ENCODE peak calls at places on chromosomes 2 and 18, in seven cellular contexts. One of them, this sample, is unnamed. For H3K4me1 and H3K36me3, the result is how much of the 10 kb centered on the place peaks cover.

GRCh38 chr18:9362869-9363268 is 28.3 kb downstream of the TWSG1 start:
- DNase-seq in CD4-positive, alpha-beta memory T cell: no peak
- DNase-seq in lung: no peak
- DNase-seq in body of pancreas: no peak
- DNase-seq in heart left ventricle: no peak
- DNase-seq in aorta: no peak
- DNase-seq in PC-3: peak
- DNase-seq in this sample: no peak

GRCh38 chr2:8659092-8659734 is 22.6 kb upstream of the ID2 start:
- DNase-seq in CD4-positive, alpha-beta memory T cell: no peak
- DNase-seq in PC-3: no peak
- DNase-seq in aorta: no peak
- DNase-seq in heart left ventricle: no peak
- DNase-seq in lung: no peak
- DNase-seq in body of pancreas: no peak
- DNase-seq in this sample: no peak

GRCh38 chr18:21330122-21330701 is 88.2 kb downstream of the GREB1L start:
- DNase-seq in heart left ventricle: no peak
- DNase-seq in CD4-positive, alpha-beta memory T cell: no peak
- DNase-seq in lung: no peak
- DNase-seq in aorta: no peak
- DNase-seq in body of pancreas: no peak
- DNase-seq in PC-3: peak
- DNase-seq in this sample: no peak

GRCh38 chr2:168212167-168212566 is 35.2 kb downstream of the STK39 start:
- DNase-seq in aorta: no peak
- DNase-seq in CD4-positive, alpha-beta memory T cell: no peak
- DNase-seq in lung: no peak
- DNase-seq in PC-3: no peak
- DNase-seq in body of pancreas: no peak
- DNase-seq in heart left ventricle: no peak
- DNase-seq in this sample: no peak

GRCh38 chr18:63177822-63178525 is 141.6 kb downstream of the BCL2 start:
- DNase-seq in PC-3: no peak
- DNase-seq in heart left ventricle: no peak
- DNase-seq in lung: no peak
- DNase-seq in body of pancreas: peak
- DNase-seq in aorta: no peak
- DNase-seq in CD4-positive, alpha-beta memory T cell: no peak
- DNase-seq in this sample: no peak

GRCh38 chr2:43123056-43123455 is 103.3 kb downstream of the ZFP36L2 start:
- DNase-seq in CD4-positive, alpha-beta memory T cell: no peak
- DNase-seq in PC-3: no peak
- DNase-seq in body of pancreas: no peak
- DNase-seq in heart left ventricle: peak
- DNase-seq in aorta: peak
- DNase-seq in lung: no peak
- DNase-seq in this sample: no peak

GRCh38 chr18:2851771-2852170 is 5.0 kb downstream of the EMILIN2 start:
- DNase-seq in body of pancreas: no peak
- DNase-seq in aorta: no peak
- DNase-seq in PC-3: no peak
- DNase-seq in lung: no peak
- DNase-seq in CD4-positive, alpha-beta memory T cell: no peak
- DNase-seq in heart left ventricle: no peak
- DNase-seq in this sample: no peak

GRCh38 chr18:36323421-36323820 is 25.9 kb downstream of the FHOD3 start:
- DNase-seq in heart left ventricle: no peak
- DNase-seq in lung: peak
- DNase-seq in PC-3: no peak
- DNase-seq in CD4-positive, alpha-beta memory T cell: no peak
- DNase-seq in aorta: no peak
- DNase-seq in body of pancreas: no peak
- DNase-seq in this sample: no peak

GRCh38 chr18:80067321-80067720 is 33.1 kb downstream of the RBFA start:
- DNase-seq in aorta: no peak
- DNase-seq in body of pancreas: no peak
- DNase-seq in PC-3: no peak
- DNase-seq in lung: no peak
- DNase-seq in CD4-positive, alpha-beta memory T cell: no peak
- DNase-seq in heart left ventricle: no peak
- DNase-seq in this sample: no peak

GRCh38 chr2:172927381-172928357 is 148.0 kb upstream of the MAP3K20 start:
- DNase-seq in lung: peak
- DNase-seq in PC-3: no peak
- DNase-seq in heart left ventricle: no peak
- DNase-seq in aorta: no peak
- DNase-seq in CD4-positive, alpha-beta memory T cell: no peak
- DNase-seq in body of pancreas: peak
- DNase-seq in this sample: no peak

GRCh38 chr2:172726172-172726735 is 9.4 kb upstream of the RAPGEF4 start:
- DNase-seq in aorta: no peak
- DNase-seq in body of pancreas: no peak
- DNase-seq in PC-3: no peak
- DNase-seq in heart left ventricle: no peak
- DNase-seq in lung: no peak
- DNase-seq in CD4-positive, alpha-beta memory T cell: no peak
- DNase-seq in this sample: no peak

GRCh38 chr2:191250400-191250799 is 5.2 kb downstream of the MYO1B start:
- DNase-seq in heart left ventricle: no peak
- DNase-seq in CD4-positive, alpha-beta memory T cell: no peak
- DNase-seq in lung: no peak
- DNase-seq in aorta: no peak
- DNase-seq in body of pancreas: no peak
- DNase-seq in PC-3: peak
- DNase-seq in this sample: no peak

GRCh38 chr2:163081754-163082153 is 243.2 kb upstream of the KCNH7 start:
- DNase-seq in lung: no peak
- DNase-seq in PC-3: no peak
- DNase-seq in CD4-positive, alpha-beta memory T cell: no peak
- DNase-seq in heart left ventricle: no peak
- DNase-seq in body of pancreas: no peak
- DNase-seq in aorta: no peak
- DNase-seq in this sample: no peak

GRCh38 chr2:57877811-57878572 is 168.6 kb upstream of the VRK2 start:
- DNase-seq in heart left ventricle: no peak
- DNase-seq in aorta: no peak
- DNase-seq in PC-3: peak
- DNase-seq in CD4-positive, alpha-beta memory T cell: no peak
- DNase-seq in body of pancreas: no peak
- DNase-seq in lung: no peak
- DNase-seq in this sample: no peak

GRCh38 chr18:80253871-80254492 is 6.7 kb upstream of the PARD6G start:
- DNase-seq in body of pancreas: no peak
- DNase-seq in CD4-positive, alpha-beta memory T cell: no peak
- DNase-seq in heart left ventricle: no peak
- DNase-seq in aorta: no peak
- DNase-seq in PC-3: peak
- DNase-seq in lung: peak
- DNase-seq in this sample: no peak

GRCh38 chr2:174334781-174335604 is at the start of gene SP9:
- DNase-seq in aorta: no peak
- DNase-seq in PC-3: no peak
- DNase-seq in CD4-positive, alpha-beta memory T cell: no peak
- DNase-seq in body of pancreas: no peak
- DNase-seq in lung: no peak
- DNase-seq in heart left ventricle: peak
- DNase-seq in this sample: no peak

GRCh38 chr2:222318712-222319575 is 20.1 kb upstream of the PAX3 start:
- DNase-seq in body of pancreas: no peak
- DNase-seq in lung: no peak
- DNase-seq in heart left ventricle: peak
- DNase-seq in PC-3: no peak
- DNase-seq in CD4-positive, alpha-beta memory T cell: no peak
- DNase-seq in aorta: no peak
- DNase-seq in this sample: no peak

GRCh38 chr2:130873700-130874346 is 37.1 kb downstream of the ARHGEF4 start:
- DNase-seq in PC-3: peak
- DNase-seq in heart left ventricle: no peak
- DNase-seq in body of pancreas: peak
- DNase-seq in CD4-positive, alpha-beta memory T cell: peak
- DNase-seq in lung: peak
- DNase-seq in aorta: peak
- DNase-seq in this sample: peak

GRCh38 chr2:85266424-85267041 is 61.3 kb downstream of the TGOLN2 start:
- DNase-seq in heart left ventricle: peak
- DNase-seq in CD4-positive, alpha-beta memory T cell: peak
- DNase-seq in PC-3: peak
- DNase-seq in body of pancreas: peak
- DNase-seq in aorta: peak
- DNase-seq in lung: peak
- DNase-seq in this sample: peak

GRCh38 chr2:201806442-201806841 is at the start of gene CDK15:
- DNase-seq in lung: no peak
- DNase-seq in CD4-positive, alpha-beta memory T cell: no peak
- DNase-seq in heart left ventricle: no peak
- DNase-seq in aorta: no peak
- DNase-seq in PC-3: no peak
- DNase-seq in body of pancreas: no peak
- DNase-seq in this sample: no peak

DNA sequence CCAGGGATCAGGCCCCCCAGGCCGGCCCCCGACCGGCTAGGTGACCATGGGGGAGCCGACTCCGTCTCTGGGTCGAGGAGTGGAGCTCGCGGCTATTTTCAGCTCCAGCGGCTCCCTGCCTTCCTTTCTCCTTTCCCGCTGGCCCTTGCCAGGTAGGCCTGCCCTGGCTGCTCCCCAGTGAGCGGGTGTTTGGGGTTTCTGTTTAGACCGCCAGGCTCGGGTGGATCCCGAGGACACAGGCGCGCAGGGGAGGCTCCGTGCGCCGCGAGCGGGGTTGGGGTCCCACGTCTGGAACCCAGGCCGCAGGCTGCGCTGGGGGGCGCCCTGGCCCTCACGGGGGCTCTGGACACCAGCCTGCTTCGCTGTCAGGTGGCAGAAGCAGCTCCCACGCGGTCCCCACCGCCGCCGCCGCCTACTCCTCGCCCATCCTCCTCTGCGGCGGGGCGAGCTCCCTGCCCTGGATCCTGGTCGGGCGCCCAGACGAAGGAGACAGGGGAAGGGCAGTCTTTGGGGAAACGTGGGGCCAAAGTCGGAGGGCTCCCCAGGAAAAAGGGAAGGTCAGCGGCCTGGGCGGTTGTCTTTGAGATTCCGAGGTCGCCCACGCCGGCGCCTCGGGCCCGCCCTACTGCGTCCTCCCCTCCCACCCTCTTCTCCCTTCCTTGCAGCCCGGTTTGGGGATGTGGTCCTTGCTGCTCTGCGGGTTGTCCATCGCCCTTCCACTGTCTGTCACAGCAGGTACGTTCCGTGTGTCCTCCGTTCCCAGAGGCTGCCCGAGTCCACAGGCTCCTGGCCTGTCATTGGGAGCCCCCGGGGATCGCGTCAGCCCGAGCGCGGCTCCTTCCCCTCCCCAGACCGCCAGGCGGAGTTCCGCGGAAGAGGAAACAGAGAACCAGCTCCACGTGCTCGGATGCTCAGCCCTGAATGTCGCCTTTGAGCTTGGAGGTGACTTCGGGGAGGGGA is 648 bp downstream of the IL1RL2 start:
- DNase-seq in lung: peak
- DNase-seq in body of pancreas: peak
- DNase-seq in PC-3: no peak
- DNase-seq in heart left ventricle: peak
- DNase-seq in CD4-positive, alpha-beta memory T cell: peak
- DNase-seq in aorta: peak
- DNase-seq in this sample: peak
- H3K27ac ChIP-seq in lung: no peak
- H3K27ac ChIP-seq in body of pancreas: peak
- H3K27ac ChIP-seq in PC-3: no peak
- H3K27ac ChIP-seq in heart left ventricle: no peak
- H3K27ac ChIP-seq in CD4-positive, alpha-beta memory T cell: no peak
- H3K27ac ChIP-seq in aorta: no peak
- H3K27ac ChIP-seq in this sample: no peak

GRCh38 chr2:218986148-218986761 is 1.3 kb upstream of the FEV start:
- DNase-seq in CD4-positive, alpha-beta memory T cell: no peak
- DNase-seq in body of pancreas: no peak
- DNase-seq in lung: no peak
- DNase-seq in heart left ventricle: no peak
- DNase-seq in PC-3: no peak
- DNase-seq in aorta: peak
- DNase-seq in this sample: no peak

GRCh38 chr2:218984239-218985020 is 554 bp downstream of the FEV start:
- DNase-seq in aorta: peak
- DNase-seq in lung: no peak
- DNase-seq in heart left ventricle: no peak
- DNase-seq in body of pancreas: peak
- DNase-seq in CD4-positive, alpha-beta memory T cell: no peak
- DNase-seq in PC-3: peak
- DNase-seq in this sample: no peak

GRCh38 chr2:218983971-218984238 is 1.1 kb downstream of the FEV start:
- DNase-seq in heart left ventricle: no peak
- DNase-seq in body of pancreas: no peak
- DNase-seq in lung: no peak
- DNase-seq in CD4-positive, alpha-beta memory T cell: no peak
- DNase-seq in aorta: no peak
- DNase-seq in PC-3: no peak
- DNase-seq in this sample: no peak

GRCh38 chr2:218985021-218985324 is at the start of gene FEV:
- DNase-seq in aorta: peak
- DNase-seq in CD4-positive, alpha-beta memory T cell: no peak
- DNase-seq in heart left ventricle: no peak
- DNase-seq in body of pancreas: no peak
- DNase-seq in lung: no peak
- DNase-seq in PC-3: no peak
- DNase-seq in this sample: no peak

GRCh38 chr2:218985325-218986091 is 524 bp upstream of the FEV start:
- DNase-seq in aorta: peak
- DNase-seq in heart left ventricle: no peak
- DNase-seq in body of pancreas: no peak
- DNase-seq in PC-3: no peak
- DNase-seq in CD4-positive, alpha-beta memory T cell: no peak
- DNase-seq in lung: no peak
- DNase-seq in this sample: no peak
- H3K4me1 ChIP-seq in aorta: under half
- H3K4me1 ChIP-seq in heart left ventricle: under half
- H3K4me1 ChIP-seq in body of pancreas: under half
- H3K4me1 ChIP-seq in PC-3: under half
- H3K4me1 ChIP-seq in CD4-positive, alpha-beta memory T cell: under half
- H3K4me1 ChIP-seq in lung: under half
- H3K4me1 ChIP-seq in this sample: under half

GRCh38 chr18:741931-742512 is 29.6 kb upstream of the ENOSF1 start:
- DNase-seq in body of pancreas: no peak
- DNase-seq in PC-3: peak
- DNase-seq in CD4-positive, alpha-beta memory T cell: peak
- DNase-seq in lung: no peak
- DNase-seq in heart left ventricle: no peak
- DNase-seq in aorta: no peak
- DNase-seq in this sample: no peak

GRCh38 chr18:750456-750855 is 38.0 kb upstream of the ENOSF1 start:
- DNase-seq in aorta: no peak
- DNase-seq in PC-3: no peak
- DNase-seq in body of pancreas: no peak
- DNase-seq in CD4-positive, alpha-beta memory T cell: no peak
- DNase-seq in heart left ventricle: no peak
- DNase-seq in lung: no peak
- DNase-seq in this sample: no peak

GRCh38 chr18:744824-745597 is 32.6 kb upstream of the ENOSF1 start:
- DNase-seq in PC-3: no peak
- DNase-seq in body of pancreas: no peak
- DNase-seq in aorta: no peak
- DNase-seq in lung: no peak
- DNase-seq in CD4-positive, alpha-beta memory T cell: no peak
- DNase-seq in heart left ventricle: no peak
- DNase-seq in this sample: no peak
- H3K36me3 ChIP-seq in PC-3: under half
- H3K36me3 ChIP-seq in body of pancreas: under half
- H3K36me3 ChIP-seq in aorta: under half
- H3K36me3 ChIP-seq in lung: under half
- H3K36me3 ChIP-seq in CD4-positive, alpha-beta memory T cell: under half
- H3K36me3 ChIP-seq in heart left ventricle: half or more
- H3K36me3 ChIP-seq in this sample: under half

GRCh38 chr2:13581471-13581870 is 864.7 kb downstream of the TRIB2 start:
- DNase-seq in heart left ventricle: no peak
- DNase-seq in aorta: no peak
- DNase-seq in body of pancreas: peak
- DNase-seq in lung: no peak
- DNase-seq in PC-3: peak
- DNase-seq in CD4-positive, alpha-beta memory T cell: no peak
- DNase-seq in this sample: no peak
- H3K27ac ChIP-seq in heart left ventricle: no peak
- H3K27ac ChIP-seq in aorta: no peak
- H3K27ac ChIP-seq in body of pancreas: no peak
- H3K27ac ChIP-seq in lung: no peak
- H3K27ac ChIP-seq in PC-3: no peak
- H3K27ac ChIP-seq in CD4-positive, alpha-beta memory T cell: no peak
- H3K27ac ChIP-seq in this sample: no peak